ENCODE peak calls at places on chromosomes 7 and 10, in ten cellular contexts. L is HCT116; F is CD8-positive, alpha-beta T cell; M is AG10803; D is upper lobe of left lung; B is BE2C; C is right atrium auricular region; I is breast epithelium; H is astrocyte of the spinal cord; A is transverse colon. X is an unnamed sample.

GRCh38 chr7:13800694-13801448 is 188.6 kb downstream of the ETV1 start:
- DNase-seq in A (no peak), B (no peak), I (no peak), H (peak; percentile 93), L (no peak), C (no peak), F (peak; percentile 24), D (no peak), M (peak; percentile 71), X (no peak)

GRCh38 chr10:10092581-10092980 is 925.1 kb upstream of the CELF2 start:
- DNase-seq in H (peak; percentile 6), M (peak; percentile 4), D (peak; percentile 32), C (no peak), B (no peak), F (no peak), I (no peak), A (no peak), L (no peak), X (no peak)

GRCh38 chr7:31443457-31443856 is 70.4 kb upstream of the ITPRID1 start:
- DNase-seq in B (no peak), I (no peak), F (no peak), L (peak; percentile 32), H (peak; percentile 55), C (no peak), M (peak; percentile 42), D (no peak), A (no peak), X (no peak)

GRCh38 chr7:73443543-73444255 is 10.1 kb downstream of the FZD9 start:
- DNase-seq in H (no peak), B (no peak), C (no peak), M (no peak), A (no peak), F (no peak), L (no peak), D (peak; percentile 23), I (no peak), X (no peak)

GRCh38 chr10:29479081-29479917 is 155.5 kb downstream of the SVIL start:
- DNase-seq in C (peak; percentile 38), B (no peak), L (no peak), D (no peak), H (peak; percentile 83), I (no peak), M (peak; percentile 27), F (peak; percentile 30), A (no peak), X (no peak)

GRCh38 chr10:45417746-45418145 is 43.7 kb downstream of the ALOX5 start:
- DNase-seq in L (no peak), I (no peak), H (no peak), C (no peak), A (no peak), F (no peak), D (no peak), B (no peak), M (no peak), X (no peak)

GRCh38 chr7:41956276-41956675 is 253.4 kb upstream of the INHBA start:
- DNase-seq in H (no peak), F (no peak), D (no peak), C (no peak), L (no peak), A (no peak), I (no peak), B (no peak), M (no peak), X (no peak)

GRCh38 chr10:51215956-51216834 is 141.9 kb downstream of the PRKG1 start:
- DNase-seq in M (peak; percentile 46), B (no peak), C (no peak), I (no peak), A (no peak), H (no peak), F (no peak), L (no peak), D (no peak), X (no peak)

GRCh38 chr7:90955641-90956207 is 308.5 kb upstream of the FZD1 start:
- DNase-seq in H (no peak), I (no peak), B (no peak), C (no peak), L (no peak), M (no peak), A (no peak), F (no peak), D (no peak), X (no peak)

GRCh38 chr7:36441344-36442022 is 51.8 kb downstream of the ANLN start:
- DNase-seq in C (no peak), F (no peak), L (no peak), H (no peak), A (no peak), I (no peak), D (no peak), B (no peak), M (no peak), X (no peak)

GRCh38 chr7:131765575-131765974 is 209.1 kb upstream of the PODXL start:
- DNase-seq in C (no peak), D (no peak), L (no peak), F (no peak), A (no peak), I (no peak), B (no peak), H (no peak), M (no peak), X (no peak)

GRCh38 chr7:66921918-66922486 is 977 bp downstream of the TMEM248 start:
- DNase-seq in D (no peak), I (no peak), L (no peak), B (no peak), M (no peak), C (no peak), F (peak; percentile 45), H (no peak), A (peak; percentile 22), X (no peak)

GRCh38 chr7:141954334-141954733 is 7.6 kb upstream of the CLEC5A start:
- DNase-seq in D (no peak), A (no peak), F (no peak), M (no peak), H (no peak), B (no peak), I (no peak), L (no peak), C (no peak), X (no peak)

GRCh38 chr7:111138196-111138569 is 47.3 kb downstream of the LRRN3 start:
- DNase-seq in L (peak; percentile 62), I (no peak), H (peak; percentile 64), C (no peak), A (peak; percentile 37), F (peak; percentile 70), B (peak; percentile 15), D (no peak), M (peak; percentile 60), X (no peak)

GRCh38 chr7:99457050-99457645 is 8.8 kb downstream of the ATP5MF start:
- DNase-seq in M (no peak), D (no peak), B (no peak), L (no peak), F (no peak), C (no peak), I (no peak), H (no peak), A (no peak), X (no peak)

GRCh38 chr7:99457646-99458493 is 8.1 kb downstream of the ATP5MF start:
- DNase-seq in F (no peak), A (no peak), M (no peak), I (no peak), B (no peak), D (no peak), H (no peak), C (no peak), L (no peak), X (no peak)

GRCh38 chr7:99461221-99461620 is 4.7 kb downstream of the ATP5MF start:
- DNase-seq in C (no peak), A (no peak), I (no peak), D (no peak), M (no peak), F (no peak), H (no peak), L (no peak), B (no peak), X (no peak)

GRCh38 chr7:99460651-99461050 is 5.3 kb downstream of the ATP5MF start:
- DNase-seq in I (no peak), H (no peak), D (no peak), C (no peak), M (no peak), A (no peak), F (no peak), L (no peak), B (no peak), X (no peak)

DNA sequence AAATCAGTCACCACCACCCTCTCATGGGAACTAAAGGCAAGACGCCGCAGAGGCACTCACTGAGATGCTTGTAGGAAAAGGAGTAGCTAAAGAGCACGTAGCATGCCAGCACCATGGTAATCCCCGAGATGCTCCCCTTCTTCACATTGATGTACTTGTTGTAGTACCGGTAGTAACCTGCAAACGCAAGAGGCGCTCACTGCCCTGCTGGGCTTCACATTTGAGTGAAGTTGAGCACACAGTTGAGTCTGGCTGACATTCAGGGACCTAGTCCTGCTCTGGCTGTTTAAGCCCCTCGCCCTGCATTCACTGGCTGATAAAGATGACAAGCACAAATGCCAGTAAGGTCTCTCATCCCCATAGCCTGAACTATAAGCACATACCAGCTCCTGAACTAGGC is 6.9 kb downstream of the ATP5MF start:
- DNase-seq in C (no peak), F (no peak), L (no peak), H (no peak), D (no peak), M (peak; percentile 20), I (no peak), A (no peak), B (peak; percentile 49), X (no peak)
- TF ChIP-seq CTCF in C (no peak), F (peak; percentile 22), L (peak; percentile 57), H (peak; percentile 40), D (no peak), M (peak; percentile 43), I (no peak), A (no peak), B (peak; percentile 43), X (peak; percentile 55)

GRCh38 chr7:134845461-134845860 is 66.0 kb downstream of the CALD1 start:
- DNase-seq in C (no peak), F (no peak), A (no peak), H (no peak), I (no peak), D (no peak), M (no peak), L (peak; percentile 38), B (no peak), X (no peak)
- TF ChIP-seq CTCF in C (no peak), F (no peak), A (no peak), H (peak; percentile 41), I (no peak), D (no peak), M (peak; percentile 36), L (peak; percentile 64), B (peak; percentile 51), X (peak; percentile 46)

GRCh38 chr10:69141304-69141703 is 17.3 kb downstream of the VPS26A start:
- DNase-seq in C (no peak), M (no peak), L (no peak), H (no peak), I (no peak), D (no peak), A (no peak), F (no peak), B (no peak), X (no peak)
- TF ChIP-seq CTCF in C (no peak), M (no peak), L (peak; percentile 32), H (no peak), I (no peak), D (no peak), A (no peak), F (no peak), B (no peak), X (no peak)

GRCh38 chr7:51949726-51950644 is 633.4 kb upstream of the COBL start:
- DNase-seq in H (peak; percentile 70), C (no peak), D (no peak), A (no peak), F (no peak), I (no peak), L (no peak), M (no peak), B (peak; percentile 16), X (peak; percentile 23)
- TF ChIP-seq CTCF in H (peak; percentile 1), C (no peak), D (no peak), A (no peak), F (no peak), I (no peak), L (no peak), M (no peak), B (peak; percentile 33), X (no peak)